ENCODE peak calls at places on chromosomes 4 and X, in seven cellular contexts. T is lower lobe of right lung, D is aorta, G is right lobe of liver, O is tibial nerve, A is uterus, L is body of pancreas. Q is an unnamed sample.

GRCh38 chrX:24673424-24673823 is 20.3 kb upstream of the POLA1 start:
- DNase-seq in D (no peak), A (no peak), G (no peak), L (no peak), T (no peak), O (no peak), Q (no peak)

GRCh38 chr4:184693056-184693455 is 40.8 kb downstream of the CENPU start:
- DNase-seq in T (no peak), A (no peak), L (no peak), G (no peak), D (no peak), O (no peak), Q (no peak)

GRCh38 chr4:71300964-71301363 is 37.9 kb upstream of the SLC4A4 start:
- DNase-seq in T (no peak), A (no peak), L (peak), G (peak), D (no peak), O (no peak), Q (no peak)

GRCh38 chrX:133516691-133517090 is 101.4 kb upstream of the GPC4 start:
- DNase-seq in D (no peak), A (no peak), O (no peak), G (no peak), L (no peak), T (no peak), Q (no peak)

GRCh38 chr4:169263791-169264392 is 6.9 kb downstream of the SH3RF1 start:
- DNase-seq in A (no peak), T (peak), L (peak), G (no peak), O (no peak), D (no peak), Q (no peak)

GRCh38 chr4:61619528-61619927 is 419.4 kb downstream of the ADGRL3 start:
- DNase-seq in O (no peak), G (no peak), L (no peak), D (no peak), T (no peak), A (no peak), Q (no peak)

GRCh38 chr4:167020410-167020809 is 213.9 kb downstream of the SPOCK3 start:
- DNase-seq in T (no peak), A (no peak), O (no peak), L (no peak), G (no peak), D (no peak), Q (no peak)

GRCh38 chr4:5370286-5370685 is 319.0 kb downstream of the STK32B start:
- DNase-seq in O (no peak), L (no peak), G (no peak), A (no peak), D (no peak), T (no peak), Q (no peak)

GRCh38 chr4:3250438-3250955 is 1.5 kb downstream of the MSANTD1 start:
- DNase-seq in A (no peak), O (no peak), D (peak), L (peak), G (peak), T (peak), Q (no peak)

GRCh38 chrX:78452356-78452755 is 124.9 kb upstream of the CYSLTR1 start:
- DNase-seq in L (no peak), O (no peak), D (no peak), A (no peak), T (no peak), G (no peak), Q (no peak)

GRCh38 chr4:71713611-71714203 is 70.2 kb downstream of the GC start:
- DNase-seq in O (peak), D (no peak), L (no peak), T (no peak), A (no peak), G (no peak), Q (no peak)

GRCh38 chr4:74117024-74117534 is 18.1 kb upstream of the CXCL2 start:
- DNase-seq in D (no peak), G (peak), O (peak), A (peak), T (peak), L (peak), Q (no peak)

GRCh38 chrX:20968996-20969395 is 405.2 kb upstream of the CNKSR2 start:
- DNase-seq in O (no peak), A (no peak), G (no peak), D (no peak), L (no peak), T (no peak), Q (no peak)

GRCh38 chr4:173371292-173372192 is 788 bp downstream of the SAP30 start:
- DNase-seq in L (peak), G (peak), D (peak), A (peak), T (peak), O (peak), Q (peak)

GRCh38 chr4:80073362-80074008 is 456 bp upstream of the ANTXR2 start:
- DNase-seq in D (no peak), L (no peak), A (no peak), G (no peak), T (no peak), O (no peak), Q (no peak)

GRCh38 chrX:149121526-149121925 is 383.6 kb downstream of the IDS start:
- DNase-seq in A (no peak), L (no peak), G (no peak), D (no peak), O (no peak), T (no peak), Q (no peak)

GRCh38 chr4:84848432-84848831 is 118.1 kb downstream of the WDFY3 start:
- DNase-seq in L (no peak), O (no peak), G (no peak), D (no peak), T (no peak), A (no peak), Q (no peak)

GRCh38 chr4:141311805-141312204 is 91.1 kb downstream of the ZNF330 start:
- DNase-seq in G (no peak), O (no peak), D (no peak), L (no peak), T (no peak), A (no peak), Q (no peak)

GRCh38 chr4:61489927-61490326 is 289.8 kb downstream of the ADGRL3 start:
- DNase-seq in G (no peak), A (no peak), T (no peak), L (no peak), O (no peak), D (no peak), Q (no peak)

GRCh38 chr4:1379351-1379781 is 26.9 kb downstream of the NKX1-1 start:
- DNase-seq in T (peak), G (peak), O (no peak), L (peak), A (no peak), D (peak), Q (no peak)

GRCh38 chrX:3592184-3592583 is 121.3 kb downstream of the PRKX start:
- DNase-seq in T (no peak), L (no peak), D (no peak), O (no peak), G (no peak), A (no peak), Q (no peak)

GRCh38 chr4:142567620-142568451 is 278.3 kb downstream of the INPP4B start:
- DNase-seq in A (no peak), O (no peak), D (no peak), L (peak), T (no peak), G (no peak), Q (no peak)
- H3K27ac ChIP-seq in A (peak), O (peak), D (peak), L (peak), T (peak), G (no peak), Q (no peak)

DNA sequence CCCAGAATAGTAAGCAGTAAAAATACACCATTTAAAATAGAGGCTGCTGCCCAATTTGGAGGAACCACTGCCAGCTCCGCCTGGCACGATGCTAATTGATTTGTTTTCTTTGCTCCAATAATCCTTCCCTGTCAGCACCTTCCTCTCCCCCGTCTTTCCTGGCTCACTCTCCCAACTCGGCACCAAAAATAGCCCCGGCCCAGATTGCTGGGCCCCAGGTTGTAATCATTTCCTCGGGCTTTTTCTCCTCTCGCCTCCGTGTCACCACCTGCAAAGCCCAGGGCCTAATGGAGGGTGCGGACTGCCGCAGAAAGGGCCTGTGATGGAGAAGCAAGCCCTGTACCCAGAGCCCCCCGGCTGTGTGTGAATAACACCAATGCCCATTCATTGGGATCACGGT is 197.6 kb upstream of the PSAPL1 start:
- DNase-seq in A (no peak), D (peak), G (no peak), T (no peak), L (no peak), O (no peak), Q (no peak)
- H3K27ac ChIP-seq in A (no peak), D (no peak), G (no peak), T (no peak), L (no peak), O (no peak), Q (no peak)

GRCh38 chr4:46506876-46507275 is 116.9 kb upstream of the GABRA2 start:
- DNase-seq in G (no peak), T (no peak), O (no peak), L (no peak), D (no peak), A (no peak), Q (no peak)

GRCh38 chr4:46508216-46508615 is 118.3 kb upstream of the GABRA2 start:
- DNase-seq in G (no peak), T (no peak), D (no peak), L (no peak), O (no peak), A (no peak), Q (no peak)

GRCh38 chr4:46505131-46505530 is 115.2 kb upstream of the GABRA2 start:
- DNase-seq in T (no peak), D (no peak), A (no peak), L (no peak), G (no peak), O (no peak), Q (no peak)

GRCh38 chr4:46503739-46504138 is 113.8 kb upstream of the GABRA2 start:
- DNase-seq in O (no peak), L (no peak), A (no peak), G (no peak), D (no peak), T (no peak), Q (no peak)
- H3K27ac ChIP-seq in O (no peak), L (no peak), A (no peak), G (no peak), D (no peak), T (no peak), Q (no peak)

DNA sequence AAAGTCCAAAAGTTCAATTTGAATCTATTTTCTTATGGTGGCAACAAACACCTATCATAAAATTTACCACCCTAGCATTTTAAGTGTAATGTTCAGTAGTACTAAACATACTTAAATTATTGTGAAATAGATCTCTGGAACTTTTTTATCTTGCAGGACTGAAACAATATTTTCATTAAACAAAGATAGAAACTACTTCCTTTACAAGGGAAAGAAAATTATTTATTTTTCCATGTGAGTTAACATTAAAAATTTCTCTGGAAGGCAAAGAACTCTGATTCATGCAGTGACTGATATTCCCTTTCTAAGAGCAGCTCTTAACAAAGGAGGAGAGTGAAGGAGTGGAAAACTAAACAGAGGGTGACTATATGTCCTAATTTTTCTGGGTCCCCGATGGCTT is 40.2 kb downstream of the ADH7 start:
- DNase-seq in O (no peak), L (no peak), G (no peak), T (no peak), D (no peak), A (no peak), Q (no peak)
- H3K27ac ChIP-seq in O (peak), L (no peak), G (peak), T (peak), D (peak), A (peak), Q (no peak)

GRCh38 chr4:54228064-54228527 is 997 bp upstream of the PDGFRA start:
- DNase-seq in D (peak), G (peak), A (peak), O (peak), T (peak), L (peak), Q (peak)
- H3K27ac ChIP-seq in D (no peak), G (no peak), A (peak), O (peak), T (peak), L (no peak), Q (no peak)

GRCh38 chr4:20384456-20384855 is 132.8 kb downstream of the SLIT2 start:
- DNase-seq in G (no peak), L (no peak), T (no peak), O (no peak), A (no peak), D (no peak), Q (no peak)
- H3K27ac ChIP-seq in G (no peak), L (no peak), T (no peak), O (no peak), A (no peak), D (no peak), Q (no peak)

Q was measured in dorsolateral prefrontal cortex.